ENCODE peak calls at places on chromosomes 6 and 20, in four cellular contexts. A is RWPE1; C is stimulated activated CD8-positive, alpha-beta memory T cell treated with anti-CD3 and anti-CD28 coated beads, Interleukin-12 subunit alpha, Interleukin-12 subunit beta, amount 100 ng/mL, for 4 hours; H is foreskin keratinocyte. Y is an unnamed sample.

GRCh38 chr6:3377536-3378397 is 79.1 kb downstream of the SLC22A23 start:
- DNase-seq in H (peak; percentile 61), C (no peak), A (no peak), Y (peak; percentile 81)

GRCh38 chr20:48619126-48620101 is 208.4 kb downstream of the PREX1 start:
- DNase-seq in A (no peak), C (no peak), H (no peak), Y (peak; percentile 2)

GRCh38 chr6:160950507-160950906 is 41.1 kb upstream of the MAP3K4 start:
- DNase-seq in A (peak; percentile 85), H (peak; percentile 54), C (no peak), Y (peak; percentile 70)

GRCh38 chr20:1941226-1941625 is 46.0 kb downstream of the SIRPA start:
- DNase-seq in C (no peak), A (peak; percentile 98), H (peak; percentile 87), Y (peak; percentile 94)

GRCh38 chr6:57310817-57311157 is 6.6 kb upstream of the PRIM2 start:
- DNase-seq in H (no peak), C (no peak), A (no peak), Y (no peak)

GRCh38 chr6:135438907-135439535 is 58.5 kb downstream of the AHI1 start:
- DNase-seq in C (no peak), H (peak; percentile 12), A (peak; percentile 14), Y (peak; percentile 14)

GRCh38 chr6:4316867-4317400 is 181.6 kb upstream of the ECI2 start:
- DNase-seq in H (peak; percentile 83), A (peak; percentile 63), C (no peak), Y (peak; percentile 76)

GRCh38 chr20:34983995-34984735 is 28.5 kb downstream of the MYH7B start:
- DNase-seq in H (no peak), A (no peak), C (no peak), Y (no peak)

GRCh38 chr20:22808628-22809027 is 224.3 kb upstream of the FOXA2 start:
- DNase-seq in H (no peak), A (no peak), C (no peak), Y (no peak)

GRCh38 chr20:53598140-53599038 is 4.8 kb upstream of the ZNF217 start:
- DNase-seq in A (no peak), H (no peak), C (no peak), Y (peak; percentile 41)

GRCh38 chr6:151301547-151301946 is 61.8 kb downstream of the AKAP12 start:
- DNase-seq in A (no peak), H (no peak), C (no peak), Y (no peak)

GRCh38 chr6:153849072-153849759 is 189.8 kb upstream of the OPRM1 start:
- DNase-seq in A (no peak), H (no peak), C (no peak), Y (no peak)

GRCh38 chr6:134249759-134250602 is 67.9 kb downstream of the SGK1 start:
- DNase-seq in H (no peak), C (no peak), A (no peak), Y (no peak)

GRCh38 chr20:36591281-36591680 is 14.3 kb upstream of the RAB5IF start:
- DNase-seq in H (no peak), A (no peak), C (no peak), Y (no peak)

GRCh38 chr6:135475292-135475886 is 22.2 kb downstream of the AHI1 start:
- DNase-seq in A (no peak), H (no peak), C (no peak), Y (no peak)

GRCh38 chr6:118717106-118717505 is 65.7 kb upstream of the CEP85L start:
- DNase-seq in C (no peak), A (no peak), H (no peak), Y (no peak)

GRCh38 chr6:145247677-145248419 is 487.5 kb downstream of the EPM2A start:
- DNase-seq in A (peak; percentile 80), H (peak; percentile 81), C (no peak), Y (peak; percentile 83)

Y was measured in mammary epithelial cell.